ENCODE peak calls at places on chromosomes 1 and 21, in ten cellular contexts. L is bronchial epithelial cell, O is aorta, F is heart left ventricle, H is breast epithelium, K is neuronal stem cell, G is upper lobe of right lung, S is mesenchymal stem cell, B is MG63, U is hepatocyte. E is an unnamed sample. For H3K27me3, the result is how much of the 10 kb centered on the place peaks cover.

GRCh38 chr1:153532769-153533599 is 2.8 kb downstream of the S100A6 start:
- DNase-seq in L (peak), O (peak), F (peak), H (peak), K (peak), G (peak), S (peak), B (peak), U (peak), E (peak)

GRCh38 chr1:236063919-236064673 is 794 bp downstream of the NID1 start:
- DNase-seq in L (no peak), O (peak), F (peak), H (peak), K (peak), G (peak), S (peak), B (peak), U (peak), E (no peak)

GRCh38 chr1:93905734-93906133 is 3.5 kb downstream of the GCLM start:
- DNase-seq in L (peak), O (no peak), F (no peak), H (no peak), K (no peak), G (no peak), S (peak), B (no peak), U (no peak), E (no peak)

GRCh38 chr1:56953386-56953785 is 12.4 kb downstream of the C8B start:
- DNase-seq in L (no peak), O (no peak), F (no peak), H (no peak), K (no peak), G (no peak), S (no peak), B (no peak), U (no peak), E (no peak)

GRCh38 chr1:218521414-218522169 is 176.5 kb downstream of the TGFB2 start:
- DNase-seq in L (peak), O (peak), F (peak), H (no peak), K (no peak), G (no peak), S (no peak), B (no peak), U (peak), E (no peak)

GRCh38 chr21:42386034-42386591 is 9.7 kb downstream of the TMPRSS3 start:
- DNase-seq in L (no peak), O (no peak), F (no peak), H (no peak), K (no peak), G (peak), S (no peak), B (no peak), U (no peak), E (no peak)

GRCh38 chr21:29117372-29117955 is 13.0 kb upstream of the MAP3K7CL start:
- DNase-seq in L (peak), O (no peak), F (no peak), H (no peak), K (no peak), G (no peak), S (no peak), B (no peak), U (no peak), E (no peak)

GRCh38 chr1:94335950-94336349 is 82.2 kb upstream of the ABCD3 start:
- DNase-seq in L (peak), O (peak), F (peak), H (no peak), K (peak), G (no peak), S (peak), B (peak), U (peak), E (no peak)

GRCh38 chr1:66919063-66919462 is 5.6 kb downstream of the DNAI4 start:
- DNase-seq in L (no peak), O (no peak), F (no peak), H (no peak), K (no peak), G (no peak), S (no peak), B (no peak), U (no peak), E (no peak)

GRCh38 chr1:109242387-109242786 is 7.0 kb upstream of the CELSR2 start:
- DNase-seq in L (no peak), O (no peak), F (no peak), H (no peak), K (no peak), G (peak), S (no peak), B (peak), U (no peak), E (no peak)

GRCh38 chr1:9242338-9242969 is 7.9 kb downstream of the H6PD start:
- DNase-seq in L (no peak), O (peak), F (peak), H (peak), K (no peak), G (peak), S (no peak), B (no peak), U (peak), E (no peak)

GRCh38 chr1:23402286-23403037 is 22.1 kb downstream of the TCEA3 start:
- DNase-seq in L (peak), O (peak), F (no peak), H (no peak), K (no peak), G (no peak), S (peak), B (no peak), U (no peak), E (no peak)

GRCh38 chr1:243849089-243850012 is 692 bp downstream of the AKT3 start:
- DNase-seq in L (peak), O (peak), F (peak), H (no peak), K (peak), G (peak), S (peak), B (peak), U (peak), E (peak)

GRCh38 chr1:37763791-37764741 is 854 bp downstream of the EPHA10 start:
- DNase-seq in L (no peak), O (no peak), F (no peak), H (no peak), K (peak), G (no peak), S (peak), B (peak), U (peak), E (peak)

GRCh38 chr1:201510734-201511133 is 3.8 kb upstream of the CSRP1 start:
- DNase-seq in L (no peak), O (no peak), F (no peak), H (no peak), K (no peak), G (no peak), S (no peak), B (no peak), U (no peak), E (no peak)

GRCh38 chr1:114353233-114353632 is 157.8 kb downstream of the TRIM33 start:
- DNase-seq in L (peak), O (peak), F (peak), H (no peak), K (no peak), G (peak), S (no peak), B (peak), U (peak), E (no peak)

GRCh38 chr1:178931843-178932551 is 61.1 kb upstream of the ANGPTL1 start:
- DNase-seq in L (no peak), O (peak), F (peak), H (no peak), K (no peak), G (no peak), S (peak), B (no peak), U (peak), E (no peak)

GRCh38 chr1:242008788-242009500 is 10.0 kb upstream of the MAP1LC3C start:
- DNase-seq in L (no peak), O (peak), F (no peak), H (no peak), K (no peak), G (no peak), S (no peak), B (peak), U (no peak), E (no peak)

GRCh38 chr1:15736035-15736665 is at the start of gene SLC25A34:
- DNase-seq in L (peak), O (peak), F (peak), H (no peak), K (no peak), G (peak), S (no peak), B (no peak), U (no peak), E (no peak)

GRCh38 chr1:3435666-3436065 is 18.8 kb upstream of the ARHGEF16 start:
- DNase-seq in L (no peak), O (peak), F (no peak), H (no peak), K (no peak), G (no peak), S (no peak), B (no peak), U (no peak), E (no peak)

GRCh38 chr1:86845514-86845913 is 68.4 kb downstream of the SELENOF start:
- DNase-seq in L (no peak), O (no peak), F (no peak), H (no peak), K (no peak), G (no peak), S (no peak), B (no peak), U (no peak), E (no peak)

GRCh38 chr1:204410764-204411450 is 710 bp downstream of the PPP1R15B start:
- DNase-seq in L (peak), O (peak), F (peak), H (peak), K (no peak), G (no peak), S (peak), B (peak), U (peak), E (no peak)

GRCh38 chr1:77725706-77726105 is 33.9 kb downstream of the USP33 start:
- DNase-seq in L (no peak), O (no peak), F (no peak), H (no peak), K (no peak), G (no peak), S (no peak), B (no peak), U (no peak), E (no peak)

GRCh38 chr1:20921285-20921684 is 134.2 kb upstream of the HP1BP3 start:
- DNase-seq in L (no peak), O (no peak), F (no peak), H (no peak), K (no peak), G (no peak), S (peak), B (no peak), U (no peak), E (no peak)

GRCh38 chr1:94106716-94107115 is 14.2 kb downstream of the ABCA4 start:
- DNase-seq in L (no peak), O (no peak), F (no peak), H (no peak), K (no peak), G (no peak), S (no peak), B (peak), U (no peak), E (no peak)

DNA sequence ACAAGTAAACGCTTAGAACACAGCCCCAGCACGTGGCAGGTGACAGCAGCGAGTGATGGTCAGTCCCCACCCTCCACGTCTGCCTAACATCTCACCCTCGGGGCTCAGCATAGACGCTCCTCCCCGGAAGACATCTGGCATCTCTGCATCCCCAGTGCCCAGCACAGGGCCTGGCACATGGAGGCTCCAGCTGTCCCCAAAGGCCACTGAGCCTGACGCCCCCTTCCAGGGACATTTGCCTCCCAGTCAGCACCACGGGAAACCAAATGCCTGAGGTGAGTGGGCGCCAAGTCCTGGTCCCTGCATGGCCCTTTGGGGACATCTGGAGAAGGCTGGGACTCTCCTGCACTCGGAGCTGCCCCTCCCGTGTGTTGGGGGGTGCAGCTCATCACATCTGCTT is 314.8 kb downstream of the PTPRU start:
- DNase-seq in L (no peak), O (no peak), F (no peak), H (no peak), K (no peak), G (peak), S (no peak), B (no peak), U (no peak), E (no peak)
- H3K27me3 ChIP-seq in L (under half), O (under half), F (under half), H (under half), K (under half), G (under half), S (under half), B (under half), U (under half), E (under half)

GRCh38 chr1:110722835-110723234 is 48.1 kb upstream of the KCNA3 start:
- DNase-seq in L (no peak), O (no peak), F (no peak), H (no peak), K (no peak), G (no peak), S (no peak), B (no peak), U (no peak), E (no peak)
- H3K27me3 ChIP-seq in L (under half), O (under half), F (under half), H (under half), K (under half), G (under half), S (under half), B (under half), U (under half), E (under half)

GRCh38 chr1:17725084-17725718 is 29.9 kb upstream of the ACTL8 start:
- DNase-seq in L (peak), O (no peak), F (no peak), H (no peak), K (no peak), G (no peak), S (no peak), B (no peak), U (no peak), E (no peak)

GRCh38 chr1:17725811-17726582 is 29.1 kb upstream of the ACTL8 start:
- DNase-seq in L (no peak), O (no peak), F (no peak), H (no peak), K (no peak), G (no peak), S (no peak), B (no peak), U (no peak), E (no peak)

GRCh38 chr1:17721444-17721843 is 33.7 kb upstream of the ACTL8 start:
- DNase-seq in L (no peak), O (no peak), F (no peak), H (no peak), K (no peak), G (no peak), S (no peak), B (no peak), U (no peak), E (no peak)

GRCh38 chr1:17724150-17724549 is 31.0 kb upstream of the ACTL8 start:
- DNase-seq in L (no peak), O (no peak), F (no peak), H (no peak), K (no peak), G (no peak), S (no peak), B (no peak), U (no peak), E (no peak)

GRCh38 chr1:17723684-17724083 is 31.4 kb upstream of the ACTL8 start:
- DNase-seq in L (no peak), O (no peak), F (no peak), H (no peak), K (no peak), G (no peak), S (no peak), B (no peak), U (no peak), E (no peak)
- H3K27me3 ChIP-seq in L (under half), O (under half), F (under half), H (under half), K (under half), G (under half), S (under half), B (under half), U (under half), E (under half)

GRCh38 chr1:160196143-160196542 is 5.8 kb downstream of the CASQ1 start:
- DNase-seq in L (no peak), O (no peak), F (no peak), H (no peak), K (no peak), G (no peak), S (no peak), B (no peak), U (no peak), E (no peak)
- H3K27me3 ChIP-seq in L (under half), O (under half), F (under half), H (under half), K (under half), G (under half), S (under half), B (under half), U (under half), E (under half)

GRCh38 chr1:47441450-47442106 is 3.7 kb downstream of the FOXD2 start:
- DNase-seq in L (no peak), O (no peak), F (no peak), H (no peak), K (no peak), G (no peak), S (no peak), B (no peak), U (no peak), E (no peak)
- H3K27me3 ChIP-seq in L (half or more), O (under half), F (half or more), H (under half), K (half or more), G (half or more), S (half or more), B (under half), U (half or more), E (half or more)

GRCh38 chr1:85047472-85048295 is 616 bp downstream of the MCOLN3 start:
- DNase-seq in L (no peak), O (peak), F (no peak), H (no peak), K (no peak), G (peak), S (peak), B (peak), U (peak), E (no peak)

GRCh38 chr1:85042413-85042812 is 5.9 kb downstream of the MCOLN3 start:
- DNase-seq in L (no peak), O (no peak), F (no peak), H (no peak), K (no peak), G (no peak), S (no peak), B (no peak), U (no peak), E (no peak)

GRCh38 chr1:85049735-85050166 is 1.5 kb upstream of the MCOLN3 start:
- DNase-seq in L (no peak), O (no peak), F (no peak), H (no peak), K (no peak), G (no peak), S (no peak), B (no peak), U (no peak), E (no peak)

GRCh38 chr1:85048296-85049064 is at the start of gene MCOLN3:
- DNase-seq in L (peak), O (peak), F (no peak), H (no peak), K (peak), G (peak), S (peak), B (peak), U (peak), E (peak)

GRCh38 chr1:85047144-85047471 is 1.2 kb downstream of the MCOLN3 start:
- DNase-seq in L (no peak), O (no peak), F (no peak), H (no peak), K (no peak), G (no peak), S (no peak), B (no peak), U (no peak), E (no peak)
- H3K27me3 ChIP-seq in L (under half), O (under half), F (half or more), H (under half), K (under half), G (under half), S (half or more), B (under half), U (half or more), E (half or more)

GRCh38 chr1:115837762-115838421 is 3.0 kb downstream of the NHLH2 start:
- DNase-seq in L (no peak), O (no peak), F (no peak), H (no peak), K (no peak), G (peak), S (no peak), B (no peak), U (peak), E (no peak)

GRCh38 chr1:115838426-115838804 is 2.5 kb downstream of the NHLH2 start:
- DNase-seq in L (no peak), O (no peak), F (no peak), H (no peak), K (no peak), G (no peak), S (no peak), B (no peak), U (no peak), E (no peak)

GRCh38 chr1:115838805-115839705 is 1.9 kb downstream of the NHLH2 start:
- DNase-seq in L (peak), O (peak), F (peak), H (no peak), K (no peak), G (peak), S (peak), B (peak), U (peak), E (no peak)

GRCh38 chr1:115839706-115840095 is 1.2 kb downstream of the NHLH2 start:
- DNase-seq in L (no peak), O (no peak), F (no peak), H (no peak), K (no peak), G (no peak), S (peak), B (no peak), U (no peak), E (no peak)

GRCh38 chr1:115837386-115837761 is 3.6 kb downstream of the NHLH2 start:
- DNase-seq in L (no peak), O (no peak), F (no peak), H (no peak), K (no peak), G (no peak), S (no peak), B (no peak), U (no peak), E (no peak)
- H3K27me3 ChIP-seq in L (under half), O (under half), F (half or more), H (under half), K (under half), G (half or more), S (half or more), B (under half), U (half or more), E (half or more)

DNA sequence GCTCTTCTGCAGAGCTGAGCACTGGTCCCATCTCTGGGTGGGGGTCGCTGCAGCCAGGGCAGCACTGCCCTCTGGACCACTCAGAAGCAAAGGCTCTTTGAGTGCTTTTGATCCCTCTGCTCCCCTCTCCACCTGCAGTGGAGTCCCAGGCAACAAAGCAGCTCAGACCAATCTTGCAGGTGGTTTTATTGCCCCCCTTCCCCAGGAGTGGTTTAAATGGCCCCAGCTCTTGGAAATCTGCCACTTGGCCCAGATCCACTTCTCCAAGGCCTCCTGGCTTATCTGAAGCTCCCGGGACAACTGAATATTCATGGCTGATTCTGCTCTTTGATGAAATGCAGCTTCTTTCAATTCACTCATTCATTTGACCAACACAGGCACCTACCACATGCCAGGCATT is 2.7 kb downstream of the STUM start:
- DNase-seq in L (no peak), O (no peak), F (no peak), H (no peak), K (no peak), G (no peak), S (no peak), B (no peak), U (no peak), E (no peak)
- H3K27me3 ChIP-seq in L (under half), O (under half), F (under half), H (under half), K (under half), G (under half), S (half or more), B (under half), U (under half), E (under half)

GRCh38 chr1:22143586-22144033 is 713 bp upstream of the WNT4 start:
- DNase-seq in L (no peak), O (no peak), F (no peak), H (no peak), K (no peak), G (no peak), S (no peak), B (no peak), U (no peak), E (no peak)
- H3K27me3 ChIP-seq in L (under half), O (under half), F (under half), H (under half), K (half or more), G (under half), S (half or more), B (under half), U (half or more), E (half or more)